ENCODE peak calls at places on chromosomes 11 and 22, in nine cellular contexts. X is IMR-90; L is right atrium auricular region; J is heart right ventricle; K is CD8-positive, alpha-beta T cell; U is cardiac muscle cell; B is adipocyte; A is naive thymus-derived CD4-positive, alpha-beta T cell; F is tibial artery. Y is an unnamed sample.
A peak's percentile ranks its signal among the peaks of the same experiment; 100 is the strongest.

GRCh38 chr11:33475999-33476398 is 218.8 kb downstream of the HIPK3 start:
- DNase-seq in F (no peak), K (no peak), U (peak; percentile 90), A (no peak), X (peak; percentile 57), B (peak; percentile 43), J (no peak), L (no peak), Y (no peak)

GRCh38 chr11:45161252-45162063 is 15.0 kb downstream of the PRDM11 start:
- DNase-seq in X (no peak), A (no peak), F (peak; percentile 89), B (no peak), U (no peak), L (no peak), K (no peak), J (peak; percentile 60), Y (no peak)

GRCh38 chr11:61683116-61683515 is 2.9 kb downstream of the DAGLA start:
- DNase-seq in B (no peak), L (no peak), X (no peak), U (no peak), F (no peak), K (no peak), J (no peak), A (no peak), Y (no peak)

GRCh38 chr11:57778318-57779037 is 16.9 kb downstream of the CTNND1 start:
- DNase-seq in B (peak; percentile 94), J (peak; percentile 88), U (peak; percentile 100), A (no peak), X (peak; percentile 98), K (no peak), L (peak; percentile 97), F (peak; percentile 90), Y (no peak)

GRCh38 chr11:77884186-77884828 is 63.4 kb downstream of the AAMDC start:
- DNase-seq in U (peak; percentile 83), X (peak; percentile 85), L (no peak), K (no peak), F (no peak), A (no peak), J (no peak), B (peak; percentile 43), Y (no peak)

GRCh38 chr22:24331468-24332440 is 61.1 kb downstream of the SPECC1L start:
- DNase-seq in F (no peak), K (no peak), X (peak; percentile 44), J (no peak), L (no peak), B (no peak), A (no peak), U (no peak), Y (no peak)

GRCh38 chr11:34243620-34244493 is 114.0 kb downstream of the ABTB2 start:
- DNase-seq in F (no peak), B (peak; percentile 81), U (peak; percentile 62), K (no peak), A (peak; percentile 54), J (no peak), X (peak; percentile 77), L (no peak), Y (no peak)

GRCh38 chr22:45549739-45550138 is 47.1 kb downstream of the FBLN1 start:
- DNase-seq in A (no peak), K (no peak), X (no peak), U (no peak), F (no peak), B (no peak), J (no peak), L (no peak), Y (no peak)

GRCh38 chr11:94546886-94547285 is 3.2 kb downstream of the FUT4 start:
- DNase-seq in U (no peak), J (no peak), F (no peak), B (no peak), A (no peak), K (no peak), L (no peak), X (no peak), Y (no peak)

GRCh38 chr11:134736251-134737072 is 324.4 kb upstream of the B3GAT1 start:
- DNase-seq in J (no peak), B (no peak), A (no peak), F (peak; percentile 47), U (no peak), X (no peak), K (no peak), L (no peak), Y (no peak)

GRCh38 chr11:134734446-134734845 is 322.4 kb upstream of the B3GAT1 start:
- DNase-seq in A (no peak), J (no peak), X (no peak), U (no peak), K (no peak), L (no peak), F (no peak), B (no peak), Y (no peak)

GRCh38 chr11:134737563-134738510 is 325.8 kb upstream of the B3GAT1 start:
- DNase-seq in U (no peak), F (peak; percentile 55), B (no peak), L (no peak), X (no peak), J (no peak), A (no peak), K (no peak), Y (no peak)

GRCh38 chr11:134731562-134731961 is 319.5 kb upstream of the B3GAT1 start:
- DNase-seq in X (no peak), J (no peak), A (no peak), B (no peak), F (no peak), K (no peak), U (no peak), L (no peak), Y (no peak)

GRCh38 chr11:134734894-134735293 is 322.9 kb upstream of the B3GAT1 start:
- DNase-seq in X (no peak), A (no peak), F (peak; percentile 45), J (no peak), B (no peak), U (no peak), L (no peak), K (no peak), Y (no peak)
- H3K9me3 ChIP-seq in X (peaks cover 46% of the 10 kb centered on the region), A (no peaks in the 10 kb centered on the region), F (no peaks in the 10 kb centered on the region), J (no peaks in the 10 kb centered on the region), B (no peaks in the 10 kb centered on the region), U (no peaks in the 10 kb centered on the region), L (no peaks in the 10 kb centered on the region), K (no peaks in the 10 kb centered on the region), Y (no peaks in the 10 kb centered on the region)

GRCh38 chr22:49290711-49291110 is 537.0 kb downstream of the BRD1 start:
- DNase-seq in U (no peak), L (no peak), K (no peak), A (no peak), X (no peak), J (no peak), F (peak; percentile 25), B (no peak), Y (no peak)
- H3K9me3 ChIP-seq in U (no peaks in the 10 kb centered on the region), L (peaks cover 23% of the 10 kb centered on the region), K (no peaks in the 10 kb centered on the region), A (peaks cover 16% of the 10 kb centered on the region), X (peaks cover 61% of the 10 kb centered on the region), J (peaks cover 17% of the 10 kb centered on the region), F (no peaks in the 10 kb centered on the region), B (peaks cover 8% of the 10 kb centered on the region), Y (no peaks in the 10 kb centered on the region)

DNA sequence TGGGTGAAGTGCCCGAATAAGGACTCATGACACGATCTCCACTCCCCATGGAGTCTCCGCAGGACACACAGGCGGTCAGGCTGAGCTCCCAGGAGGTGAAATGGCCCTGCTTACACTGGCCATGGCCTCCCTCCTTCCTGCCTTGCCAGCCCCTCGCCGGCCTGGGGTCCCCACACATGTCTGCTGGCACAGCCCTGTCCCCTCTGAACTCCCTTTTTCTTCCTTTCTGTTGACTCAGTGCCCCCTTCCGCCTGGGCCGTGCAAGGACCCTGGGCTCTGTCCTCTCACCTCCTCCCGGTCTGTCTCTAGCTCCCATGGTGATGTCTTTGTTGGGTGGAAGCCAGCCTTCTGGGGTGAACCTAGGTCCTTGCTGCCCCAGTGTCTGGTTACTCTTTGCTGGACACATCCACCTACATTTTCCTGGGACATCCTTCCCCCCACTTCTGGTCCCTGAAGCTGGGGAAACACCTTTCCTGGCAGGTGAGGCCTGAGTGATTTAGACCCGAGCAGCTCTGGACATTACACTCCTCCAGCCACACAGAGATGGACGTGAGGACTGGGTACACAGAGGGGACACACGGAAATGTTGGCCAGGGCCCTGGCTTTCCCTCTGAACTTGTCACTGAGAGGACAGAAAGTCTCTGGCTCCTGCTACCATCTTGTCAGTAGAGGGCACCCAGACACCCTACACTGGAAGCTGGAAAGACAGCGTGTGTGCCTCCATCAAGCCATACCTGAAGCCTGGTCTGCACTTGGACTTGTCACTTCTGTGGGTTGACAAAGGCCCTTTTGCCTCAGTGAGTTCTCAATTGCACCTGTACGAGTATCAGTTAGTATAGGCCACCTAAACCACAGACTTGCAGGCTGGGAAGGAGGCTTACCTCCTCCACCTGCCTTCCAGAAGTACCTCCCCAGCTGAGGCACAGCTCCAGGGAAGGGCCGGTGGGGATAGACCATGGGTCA is 864.3 kb downstream of the TBC1D22A start:
- DNase-seq in J (no peak), A (no peak), X (no peak), F (no peak), L (peak; percentile 40), U (no peak), B (no peak), K (no peak), Y (no peak)
- H3K9me3 ChIP-seq in J (no peaks in the 10 kb centered on the region), A (no peaks in the 10 kb centered on the region), X (peaks cover 84% of the 10 kb centered on the region), F (no peaks in the 10 kb centered on the region), L (no peaks in the 10 kb centered on the region), U (peaks cover 4% of the 10 kb centered on the region), B (no peaks in the 10 kb centered on the region), K (no peaks in the 10 kb centered on the region), Y (no peaks in the 10 kb centered on the region)

GRCh38 chr22:49589301-49589700 is 238.4 kb downstream of the BRD1 start:
- DNase-seq in U (no peak), B (no peak), J (no peak), A (no peak), L (no peak), K (no peak), X (no peak), F (peak; percentile 53), Y (no peak)
- H3K9me3 ChIP-seq in U (no peaks in the 10 kb centered on the region), B (no peaks in the 10 kb centered on the region), J (no peaks in the 10 kb centered on the region), A (no peaks in the 10 kb centered on the region), L (peaks cover 2% of the 10 kb centered on the region), K (no peaks in the 10 kb centered on the region), X (peaks cover 71% of the 10 kb centered on the region), F (no peaks in the 10 kb centered on the region), Y (no peaks in the 10 kb centered on the region)

GRCh38 chr22:49462795-49463194 is 364.9 kb downstream of the BRD1 start:
- DNase-seq in B (no peak), L (no peak), X (no peak), A (no peak), K (no peak), F (no peak), J (no peak), U (no peak), Y (no peak)

GRCh38 chr22:49462291-49462690 is 365.4 kb downstream of the BRD1 start:
- DNase-seq in X (no peak), J (no peak), L (no peak), A (no peak), K (no peak), F (no peak), B (no peak), U (no peak), Y (no peak)

GRCh38 chr22:49461674-49462073 is 366.0 kb downstream of the BRD1 start:
- DNase-seq in K (no peak), J (no peak), L (no peak), F (no peak), X (no peak), U (no peak), B (no peak), A (no peak), Y (no peak)

GRCh38 chr22:49466926-49467590 is 360.6 kb downstream of the BRD1 start:
- DNase-seq in A (no peak), K (no peak), F (no peak), J (no peak), B (no peak), L (no peak), X (no peak), U (no peak), Y (no peak)

GRCh38 chr22:49464024-49464423 is 363.6 kb downstream of the BRD1 start:
- DNase-seq in U (no peak), B (no peak), L (no peak), J (no peak), F (no peak), K (no peak), X (no peak), A (no peak), Y (no peak)
- H3K9me3 ChIP-seq in U (no peaks in the 10 kb centered on the region), B (no peaks in the 10 kb centered on the region), L (no peaks in the 10 kb centered on the region), J (no peaks in the 10 kb centered on the region), F (no peaks in the 10 kb centered on the region), K (no peaks in the 10 kb centered on the region), X (peaks cover 54% of the 10 kb centered on the region), A (no peaks in the 10 kb centered on the region), Y (no peaks in the 10 kb centered on the region)